ENCODE peak calls at places on chromosomes 7 and 10, in seven cellular contexts. E is mesendoderm, O is IMR-90, W is mesenchymal stem cell, H is neuronal stem cell, F is H1, U is trophoblast cell. R is an unnamed sample.

GRCh38 chr7:542131-542934 is 22.7 kb upstream of the PDGFA start:
- DNase-seq in H (peak), O (no peak), E (no peak), W (no peak), F (no peak), U (no peak), R (no peak)

GRCh38 chr7:154862153-154862791 is 140.7 kb downstream of the PAXIP1 start:
- DNase-seq in W (no peak), U (no peak), E (no peak), O (no peak), F (no peak), H (no peak), R (no peak)

GRCh38 chr10:24249829-24250415 is 41.0 kb downstream of the KIAA1217 start:
- DNase-seq in F (no peak), O (no peak), W (no peak), E (peak), U (peak), H (no peak), R (no peak)

GRCh38 chr10:70843333-70843732 is 27.6 kb downstream of the SGPL1 start:
- DNase-seq in H (no peak), E (no peak), U (no peak), O (no peak), W (no peak), F (no peak), R (no peak)

GRCh38 chr10:85720931-85721330 is 645.7 kb downstream of the GRID1 start:
- DNase-seq in U (no peak), F (no peak), E (no peak), O (no peak), W (no peak), H (no peak), R (no peak)

GRCh38 chr10:47152861-47153349 is 147.1 kb upstream of the GDF10 start:
- DNase-seq in W (no peak), O (no peak), E (peak), H (no peak), F (no peak), U (no peak), R (no peak)

GRCh38 chr10:3763035-3763456 is 22.0 kb downstream of the KLF6 start:
- DNase-seq in F (no peak), E (no peak), U (no peak), O (peak), W (peak), H (no peak), R (no peak)

GRCh38 chr7:71408276-71408675 is 276.3 kb downstream of the GALNT17 start:
- DNase-seq in W (no peak), H (no peak), E (no peak), U (no peak), O (no peak), F (no peak), R (no peak)

GRCh38 chr10:95360122-95360715 is 69.4 kb upstream of the PDLIM1 start:
- DNase-seq in H (no peak), O (peak), W (peak), U (no peak), F (no peak), E (no peak), R (no peak)

GRCh38 chr7:151062399-151063211 is 3.2 kb downstream of the SLC4A2 start:
- DNase-seq in O (peak), W (peak), F (peak), U (peak), E (peak), H (peak), R (peak)

GRCh38 chr10:5423774-5424173 is 11.4 kb downstream of the NET1 start:
- DNase-seq in O (no peak), U (no peak), F (no peak), H (no peak), E (no peak), W (no peak), R (no peak)

GRCh38 chr10:25047902-25048301 is 31.5 kb downstream of the THNSL1 start:
- DNase-seq in E (no peak), U (no peak), F (no peak), H (no peak), W (peak), O (peak), R (no peak)

GRCh38 chr10:93139059-93139658 is 65.5 kb downstream of the CYP26A1 start:
- DNase-seq in W (no peak), E (no peak), O (no peak), U (no peak), F (no peak), H (no peak), R (no peak)

GRCh38 chr7:138864667-138865066 is 66.7 kb upstream of the ATP6V0A4 start:
- DNase-seq in O (peak), F (no peak), E (no peak), U (peak), W (peak), H (no peak), R (no peak)

GRCh38 chr7:148261996-148262688 is 328.4 kb upstream of the C7orf33 start:
- DNase-seq in U (no peak), O (no peak), F (no peak), W (no peak), E (peak), H (peak), R (no peak)

GRCh38 chr7:75962607-75963382 is 31.6 kb downstream of the TMEM120A start:
- DNase-seq in H (peak), E (no peak), U (peak), O (peak), W (peak), F (no peak), R (no peak)

GRCh38 chr10:62433181-62433692 is 59.1 kb downstream of the ZNF365 start:
- DNase-seq in U (peak), H (no peak), O (peak), F (no peak), E (peak), W (peak), R (no peak)

GRCh38 chr10:85430991-85431390 is 935.6 kb downstream of the GRID1 start:
- DNase-seq in F (no peak), E (no peak), U (no peak), W (peak), H (no peak), O (no peak), R (no peak)

GRCh38 chr7:142859829-142860228 is 5.0 kb downstream of the EPHB6 start:
- DNase-seq in E (no peak), W (peak), O (peak), U (no peak), H (no peak), F (no peak), R (no peak)

GRCh38 chr7:17085186-17085585 is 203.4 kb upstream of the AGR3 start:
- DNase-seq in U (no peak), H (no peak), F (no peak), E (no peak), W (no peak), O (no peak), R (no peak)

GRCh38 chr7:6448943-6449543 is 1.3 kb upstream of the DAGLB start:
- DNase-seq in O (no peak), U (no peak), E (no peak), F (no peak), H (no peak), W (peak), R (no peak)

GRCh38 chr10:35986756-35987467 is 344.8 kb upstream of the FZD8 start:
- DNase-seq in F (no peak), W (no peak), O (no peak), H (no peak), E (no peak), U (no peak), R (no peak)

GRCh38 chr7:27103489-27104226 is 1.2 kb upstream of the HOXA2 start:
- DNase-seq in F (no peak), O (peak), U (no peak), W (peak), H (no peak), E (no peak), R (no peak)

GRCh38 chr10:76175533-76176165 is 744.2 kb downstream of the LRMDA start:
- DNase-seq in H (no peak), E (no peak), O (no peak), U (no peak), F (no peak), W (no peak), R (no peak)

GRCh38 chr7:27107901-27108381 is 5.5 kb upstream of the HOXA2 start:
- DNase-seq in U (no peak), H (no peak), E (no peak), O (peak), F (no peak), W (no peak), R (no peak)

GRCh38 chr10:13913890-13914289 is 327.1 kb downstream of the PRPF18 start:
- DNase-seq in F (no peak), E (no peak), W (no peak), O (no peak), H (no peak), U (no peak), R (no peak)

GRCh38 chr10:90937645-90938258 is 16.9 kb upstream of the ANKRD1 start:
- DNase-seq in U (no peak), W (peak), F (no peak), O (no peak), E (peak), H (no peak), R (no peak)

GRCh38 chr7:3117488-3118228 is 74.0 kb upstream of the CARD11 start:
- DNase-seq in E (peak), U (no peak), H (no peak), O (no peak), F (no peak), W (no peak), R (no peak)

GRCh38 chr10:78772986-78773530 is 295.7 kb upstream of the ZMIZ1 start:
- DNase-seq in E (no peak), U (no peak), O (no peak), H (no peak), F (no peak), W (no peak), R (no peak)

GRCh38 chr10:78772486-78772885 is 296.3 kb upstream of the ZMIZ1 start:
- DNase-seq in F (no peak), W (no peak), O (no peak), E (no peak), U (no peak), H (no peak), R (no peak)

GRCh38 chr10:78774999-78775711 is 293.6 kb upstream of the ZMIZ1 start:
- DNase-seq in H (no peak), O (peak), U (no peak), F (no peak), W (peak), E (no peak), R (no peak)

GRCh38 chr10:78775891-78776290 is 292.9 kb upstream of the ZMIZ1 start:
- DNase-seq in E (no peak), H (no peak), U (no peak), O (no peak), F (no peak), W (peak), R (no peak)

DNA sequence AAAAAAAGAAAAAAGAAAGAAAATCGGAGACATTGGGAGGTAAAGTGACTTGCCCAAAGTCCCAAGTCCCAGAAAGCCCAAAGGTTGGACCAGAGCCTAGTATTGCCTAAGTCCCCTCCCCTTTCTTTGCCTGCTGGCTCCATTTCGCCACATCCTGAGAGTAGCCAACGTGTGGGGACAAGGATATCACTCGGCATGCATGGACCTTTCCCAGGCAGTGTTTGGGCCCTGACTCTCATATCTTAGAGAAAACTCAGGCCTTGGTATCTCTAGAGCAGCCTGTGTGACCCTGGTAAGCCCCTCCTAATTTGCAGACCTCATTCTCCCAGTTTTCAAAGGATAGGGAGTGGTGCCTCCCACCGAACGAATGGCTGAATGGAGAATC is 294.2 kb upstream of the ZMIZ1 start:
- DNase-seq in H (no peak), W (no peak), O (no peak), F (no peak), U (no peak), E (peak), R (no peak)
- H3K23ac ChIP-seq in H (no peak), W (no peak), O (no peak), F (no peak), U (no peak), E (no peak), R (no peak)

GRCh38 chr10:120421250-120421649 is 35.8 kb upstream of the PLPP4 start:
- DNase-seq in W (peak), E (no peak), F (no peak), O (no peak), U (no peak), H (no peak), R (no peak)

GRCh38 chr10:120424198-120424464 is 32.9 kb upstream of the PLPP4 start:
- DNase-seq in E (no peak), H (no peak), W (no peak), U (no peak), F (no peak), O (no peak), R (no peak)

GRCh38 chr10:120420421-120420820 is 36.6 kb upstream of the PLPP4 start:
- DNase-seq in O (no peak), F (no peak), U (no peak), E (no peak), H (no peak), W (no peak), R (no peak)

GRCh38 chr10:120423350-120424197 is 33.5 kb upstream of the PLPP4 start:
- DNase-seq in W (peak), H (peak), U (peak), E (peak), O (peak), F (peak), R (peak)

DNA sequence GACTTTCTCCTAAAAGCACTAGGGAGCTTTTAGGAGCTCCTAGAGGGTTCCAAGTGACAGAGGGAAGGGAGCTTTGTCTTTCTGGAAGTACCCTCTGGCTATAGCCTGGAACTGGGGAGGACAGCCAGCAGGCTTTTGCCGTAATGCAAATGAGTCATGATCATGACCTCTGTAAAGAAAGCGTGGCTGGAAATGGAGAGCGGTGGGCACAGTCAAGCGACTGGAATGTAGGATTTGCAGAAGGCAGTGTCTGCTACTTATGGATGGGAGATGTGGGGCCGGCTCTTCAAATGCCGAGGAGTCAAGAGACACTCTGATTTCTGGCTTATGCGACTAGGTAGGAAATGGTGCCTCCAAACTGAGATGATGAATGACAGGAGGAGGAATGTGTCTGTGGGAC is 34.6 kb upstream of the PLPP4 start:
- DNase-seq in H (no peak), F (no peak), U (peak), O (peak), W (peak), E (peak), R (no peak)
- H3K27ac ChIP-seq in H (no peak), F (no peak), U (peak), O (no peak), W (peak), E (no peak), R (no peak)

DNA sequence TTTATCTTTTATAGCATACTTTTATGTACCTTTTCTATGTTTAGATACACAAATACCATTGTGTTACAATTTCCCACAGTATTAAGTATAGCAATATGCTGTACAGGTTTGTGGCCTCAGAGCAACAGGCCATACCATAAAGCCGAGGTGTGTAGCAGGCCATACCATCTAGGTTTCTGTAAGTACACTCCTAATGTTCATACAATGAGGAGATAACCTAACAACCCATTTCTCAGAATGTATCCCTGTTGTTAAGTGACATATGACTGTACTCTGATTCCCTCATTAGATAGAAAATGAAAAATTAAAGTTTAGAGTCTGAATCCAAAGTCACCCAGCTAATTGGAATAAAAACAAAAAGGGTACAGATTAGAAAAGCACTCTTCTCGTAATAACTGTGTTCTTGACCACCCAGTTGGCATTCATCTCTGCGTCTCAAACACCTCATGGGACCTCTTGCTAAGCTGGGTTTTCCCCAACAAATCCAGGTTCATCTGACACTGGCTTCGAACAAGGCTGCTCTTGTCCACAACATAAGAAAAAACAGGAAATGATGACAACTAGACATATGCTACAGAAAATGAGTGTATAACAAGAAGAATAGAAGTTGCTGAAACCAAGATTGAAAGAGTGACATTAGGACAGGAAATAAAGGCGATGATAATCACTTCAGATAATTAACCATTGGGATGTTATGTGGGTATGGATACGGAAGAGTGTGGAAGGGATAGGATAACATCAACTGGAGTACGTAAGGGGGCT is 1.4 kb downstream of the NDUFB8 start:
- DNase-seq in W (no peak), U (no peak), H (no peak), O (no peak), E (no peak), F (no peak), R (no peak)
- H2AK5ac ChIP-seq in W (no peak), U (no peak), H (no peak), O (no peak), E (no peak), F (no peak), R (no peak)

GRCh38 chr10:31709501-31709900 is 219.1 kb downstream of the ARHGAP12 start:
- DNase-seq in E (no peak), F (no peak), W (no peak), O (no peak), H (no peak), U (no peak), R (no peak)

GRCh38 chr10:31708513-31708912 is 220.1 kb downstream of the ARHGAP12 start:
- DNase-seq in E (peak), W (peak), F (no peak), H (no peak), O (no peak), U (no peak), R (no peak)

GRCh38 chr10:31706921-31707571 is 221.6 kb downstream of the ARHGAP12 start:
- DNase-seq in O (no peak), W (no peak), U (no peak), F (no peak), H (peak), E (peak), R (no peak)

GRCh38 chr10:31707578-31708411 is 220.8 kb downstream of the ARHGAP12 start:
- DNase-seq in O (peak), E (peak), F (no peak), U (no peak), W (peak), H (peak), R (peak)

DNA sequence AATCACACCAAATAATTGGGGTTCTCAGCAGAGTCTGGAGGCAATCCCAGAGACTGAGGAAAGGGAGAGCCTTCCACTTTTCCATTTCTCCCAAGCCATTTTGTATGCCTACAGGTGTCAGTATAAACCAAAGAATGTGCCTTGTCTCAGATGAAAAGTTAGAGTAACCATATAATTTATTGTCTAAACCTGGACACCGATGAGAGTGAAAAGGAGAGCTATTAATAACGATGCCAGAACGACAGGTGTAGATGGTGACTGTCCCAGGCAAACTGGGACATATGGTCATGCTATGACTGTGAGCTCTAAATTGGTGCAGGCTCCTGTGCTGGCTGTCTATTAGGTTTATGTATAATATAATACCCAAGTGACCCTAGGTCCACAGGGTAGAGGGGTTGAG is 219.6 kb downstream of the ARHGAP12 start:
- DNase-seq in O (no peak), F (no peak), U (no peak), E (no peak), W (no peak), H (no peak), R (no peak)
- H3K23ac ChIP-seq in O (no peak), F (no peak), U (no peak), E (peak), W (no peak), H (no peak), R (no peak)

GRCh38 chr10:58992830-58993460 is 183.5 kb upstream of the PHYHIPL start:
- DNase-seq in E (no peak), W (no peak), F (no peak), U (no peak), H (no peak), O (no peak), R (no peak)
- H3K27ac ChIP-seq in E (no peak), W (no peak), F (no peak), U (no peak), H (no peak), O (no peak), R (no peak)

GRCh38 chr7:79681454-79681853 is 228.0 kb upstream of the MAGI2 start:
- DNase-seq in H (no peak), E (no peak), O (no peak), U (no peak), F (no peak), W (no peak), R (no peak)

GRCh38 chr7:79684384-79684783 is 230.9 kb upstream of the MAGI2 start:
- DNase-seq in E (no peak), H (no peak), F (no peak), U (no peak), O (no peak), W (no peak), R (no peak)

GRCh38 chr7:79683185-79683890 is 229.9 kb upstream of the MAGI2 start:
- DNase-seq in U (no peak), H (no peak), W (no peak), O (no peak), E (no peak), F (no peak), R (no peak)

DNA sequence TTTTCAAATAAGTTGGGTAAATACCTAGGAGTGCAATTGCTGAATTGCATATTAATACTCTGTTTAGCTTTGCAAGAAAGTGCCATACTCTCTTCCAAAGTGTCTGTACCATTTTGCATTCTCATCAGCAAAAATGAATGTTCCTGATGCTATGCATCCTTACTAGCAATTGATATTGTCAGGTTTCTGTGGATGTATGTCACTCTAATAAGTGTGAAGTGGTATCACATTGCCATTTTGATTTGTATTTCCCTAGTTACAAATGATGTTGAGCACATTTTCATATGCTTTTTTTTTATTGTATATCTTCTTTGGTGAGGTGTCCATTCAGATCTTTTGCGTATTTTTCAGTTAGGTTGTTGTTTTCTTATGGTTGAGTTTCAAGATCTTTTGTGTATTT is 230.4 kb upstream of the MAGI2 start:
- DNase-seq in O (no peak), U (no peak), W (no peak), H (no peak), F (no peak), E (no peak), R (no peak)
- H2AK5ac ChIP-seq in O (no peak), U (no peak), W (no peak), H (no peak), F (no peak), E (no peak), R (no peak)

R was measured in H9.